ENCODE peak calls at places on chromosomes 11 and 22, in seven cellular contexts. One of them, this sample, is unnamed.

GRCh38 chr22:50185384-50186087 is at the start of gene TRABD:
- DNase-seq in HepG2: peak; percentile 72
- DNase-seq in H9: peak; percentile 91
- DNase-seq in AG09319: peak; percentile 71
- DNase-seq in Calu3: peak; percentile 93
- DNase-seq in cardiac fibroblast: peak; percentile 86
- DNase-seq in body of pancreas: peak; percentile 91
- DNase-seq in this sample: peak; percentile 91

GRCh38 chr11:94002226-94002625 is 18.9 kb upstream of the HEPHL1 start:
- DNase-seq in HepG2: no peak
- DNase-seq in H9: no peak
- DNase-seq in AG09319: no peak
- DNase-seq in Calu3: no peak
- DNase-seq in cardiac fibroblast: peak; percentile 59
- DNase-seq in body of pancreas: no peak
- DNase-seq in this sample: no peak

GRCh38 chr11:77410076-77410827 is 63.6 kb downstream of the PAK1 start:
- DNase-seq in HepG2: no peak
- DNase-seq in H9: no peak
- DNase-seq in AG09319: no peak
- DNase-seq in Calu3: no peak
- DNase-seq in cardiac fibroblast: no peak
- DNase-seq in body of pancreas: no peak
- DNase-seq in this sample: no peak

GRCh38 chr11:40202569-40202968 is 1256.9 kb downstream of the LRRC4C start:
- DNase-seq in HepG2: no peak
- DNase-seq in H9: no peak
- DNase-seq in AG09319: no peak
- DNase-seq in Calu3: no peak
- DNase-seq in cardiac fibroblast: no peak
- DNase-seq in body of pancreas: no peak
- DNase-seq in this sample: no peak

GRCh38 chr22:28142361-28142801 is 223.3 kb upstream of the PITPNB start:
- DNase-seq in HepG2: peak; percentile 5
- DNase-seq in H9: no peak
- DNase-seq in AG09319: peak; percentile 79
- DNase-seq in Calu3: no peak
- DNase-seq in cardiac fibroblast: peak; percentile 94
- DNase-seq in body of pancreas: no peak
- DNase-seq in this sample: peak; percentile 8

GRCh38 chr11:1310315-1310687 is 869 bp upstream of the TOLLIP start:
- DNase-seq in HepG2: no peak
- DNase-seq in H9: no peak
- DNase-seq in AG09319: no peak
- DNase-seq in Calu3: no peak
- DNase-seq in cardiac fibroblast: no peak
- DNase-seq in body of pancreas: no peak
- DNase-seq in this sample: no peak

GRCh38 chr11:110147965-110148709 is 54.9 kb downstream of the ZC3H12C start:
- DNase-seq in HepG2: no peak
- DNase-seq in H9: no peak
- DNase-seq in AG09319: peak; percentile 28
- DNase-seq in Calu3: no peak
- DNase-seq in cardiac fibroblast: peak; percentile 87
- DNase-seq in body of pancreas: no peak
- DNase-seq in this sample: no peak

GRCh38 chr11:47373876-47374820 is 4.2 kb downstream of the SPI1 start:
- DNase-seq in HepG2: peak; percentile 60
- DNase-seq in H9: peak; percentile 89
- DNase-seq in AG09319: peak; percentile 16
- DNase-seq in Calu3: peak; percentile 89
- DNase-seq in cardiac fibroblast: peak; percentile 78
- DNase-seq in body of pancreas: peak; percentile 89
- DNase-seq in this sample: peak; percentile 92

GRCh38 chr11:61095022-61095421 is 7.3 kb upstream of the CD5 start:
- DNase-seq in HepG2: no peak
- DNase-seq in H9: no peak
- DNase-seq in AG09319: no peak
- DNase-seq in Calu3: no peak
- DNase-seq in cardiac fibroblast: no peak
- DNase-seq in body of pancreas: no peak
- DNase-seq in this sample: no peak

GRCh38 chr11:94563176-94563847 is 3.9 kb upstream of the PIWIL4 start:
- DNase-seq in HepG2: no peak
- DNase-seq in H9: no peak
- DNase-seq in AG09319: no peak
- DNase-seq in Calu3: no peak
- DNase-seq in cardiac fibroblast: peak; percentile 84
- DNase-seq in body of pancreas: no peak
- DNase-seq in this sample: no peak

GRCh38 chr11:96215094-96215782 is 127.8 kb downstream of the MAML2 start:
- DNase-seq in HepG2: no peak
- DNase-seq in H9: no peak
- DNase-seq in AG09319: no peak
- DNase-seq in Calu3: no peak
- DNase-seq in cardiac fibroblast: peak; percentile 84
- DNase-seq in body of pancreas: no peak
- DNase-seq in this sample: peak; percentile 19

GRCh38 chr11:125902315-125902926 is 585 bp downstream of the PUS3 start:
- DNase-seq in HepG2: no peak
- DNase-seq in H9: no peak
- DNase-seq in AG09319: no peak
- DNase-seq in Calu3: no peak
- DNase-seq in cardiac fibroblast: no peak
- DNase-seq in body of pancreas: no peak
- DNase-seq in this sample: no peak

GRCh38 chr11:61955031-61955415 is 4.9 kb downstream of the BEST1 start:
- DNase-seq in HepG2: peak; percentile 59
- DNase-seq in H9: peak; percentile 80
- DNase-seq in AG09319: peak; percentile 66
- DNase-seq in Calu3: no peak
- DNase-seq in cardiac fibroblast: peak; percentile 92
- DNase-seq in body of pancreas: no peak
- DNase-seq in this sample: peak; percentile 52

GRCh38 chr11:12330491-12331231 is 46.7 kb upstream of the PARVA start:
- DNase-seq in HepG2: no peak
- DNase-seq in H9: peak; percentile 43
- DNase-seq in AG09319: no peak
- DNase-seq in Calu3: peak; percentile 13
- DNase-seq in cardiac fibroblast: peak; percentile 15
- DNase-seq in body of pancreas: peak; percentile 19
- DNase-seq in this sample: no peak

GRCh38 chr11:12680246-12680939 is 6.2 kb downstream of the TEAD1 start:
- DNase-seq in HepG2: peak; percentile 44
- DNase-seq in H9: peak; percentile 96
- DNase-seq in AG09319: peak; percentile 69
- DNase-seq in Calu3: peak; percentile 90
- DNase-seq in cardiac fibroblast: peak; percentile 96
- DNase-seq in body of pancreas: peak; percentile 94
- DNase-seq in this sample: peak; percentile 80

GRCh38 chr11:6371825-6372224 is 18.4 kb upstream of the SMPD1 start:
- DNase-seq in HepG2: no peak
- DNase-seq in H9: no peak
- DNase-seq in AG09319: no peak
- DNase-seq in Calu3: no peak
- DNase-seq in cardiac fibroblast: no peak
- DNase-seq in body of pancreas: no peak
- DNase-seq in this sample: no peak

GRCh38 chr11:120529214-120529613 is 17.7 kb downstream of the GRIK4 start:
- DNase-seq in HepG2: no peak
- DNase-seq in H9: no peak
- DNase-seq in AG09319: no peak
- DNase-seq in Calu3: no peak
- DNase-seq in cardiac fibroblast: no peak
- DNase-seq in body of pancreas: no peak
- DNase-seq in this sample: no peak

GRCh38 chr11:120528749-120529148 is 17.2 kb downstream of the GRIK4 start:
- DNase-seq in HepG2: no peak
- DNase-seq in H9: no peak
- DNase-seq in AG09319: no peak
- DNase-seq in Calu3: no peak
- DNase-seq in cardiac fibroblast: no peak
- DNase-seq in body of pancreas: no peak
- DNase-seq in this sample: no peak

GRCh38 chr11:120526241-120526640 is 14.7 kb downstream of the GRIK4 start:
- DNase-seq in HepG2: no peak
- DNase-seq in H9: no peak
- DNase-seq in AG09319: no peak
- DNase-seq in Calu3: no peak
- DNase-seq in cardiac fibroblast: no peak
- DNase-seq in body of pancreas: no peak
- DNase-seq in this sample: no peak

GRCh38 chr11:120525285-120526085 is 13.9 kb downstream of the GRIK4 start:
- DNase-seq in HepG2: no peak
- DNase-seq in H9: no peak
- DNase-seq in AG09319: no peak
- DNase-seq in Calu3: no peak
- DNase-seq in cardiac fibroblast: no peak
- DNase-seq in body of pancreas: no peak
- DNase-seq in this sample: no peak

DNA sequence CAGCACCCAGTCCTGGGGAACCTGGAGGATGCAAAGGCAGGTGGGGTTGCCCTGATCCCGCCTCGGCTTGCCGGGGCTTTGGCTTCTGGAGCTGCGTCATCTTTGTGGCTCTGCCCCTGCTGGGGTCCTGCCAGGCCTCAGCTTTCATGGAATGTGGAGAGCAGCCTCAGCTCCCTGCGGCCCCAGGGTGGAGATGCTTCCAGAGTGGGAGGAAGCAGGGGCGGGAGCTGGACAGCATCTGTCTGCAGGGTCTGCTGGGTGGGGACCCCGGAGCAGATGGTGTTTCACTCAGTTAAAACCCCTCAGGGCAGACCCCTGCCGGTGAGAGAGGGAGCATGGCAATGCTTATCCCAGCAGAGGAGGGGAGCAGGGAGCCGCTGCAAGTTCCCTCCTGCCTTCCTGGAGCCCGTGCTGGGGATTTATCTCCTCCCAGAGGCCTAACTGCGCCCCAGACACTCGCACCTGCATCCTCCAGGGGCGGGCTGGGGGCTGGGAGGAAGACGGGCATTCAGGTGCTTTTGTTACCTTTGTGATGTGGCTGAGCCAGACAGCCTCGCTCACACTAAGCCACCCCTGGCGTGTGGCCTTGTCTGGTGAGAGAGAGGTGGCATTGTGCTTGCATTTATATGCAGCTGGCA is 15.7 kb downstream of the GRIK4 start:
- DNase-seq in HepG2: no peak
- DNase-seq in H9: peak; percentile 96
- DNase-seq in AG09319: no peak
- DNase-seq in Calu3: no peak
- DNase-seq in cardiac fibroblast: no peak
- DNase-seq in body of pancreas: no peak
- DNase-seq in this sample: peak; percentile 52
- TF ChIP-seq CTCF in HepG2: no peak
- TF ChIP-seq CTCF in H9: peak; percentile 68
- TF ChIP-seq CTCF in AG09319: peak; percentile 5
- TF ChIP-seq CTCF in Calu3: no peak
- TF ChIP-seq CTCF in cardiac fibroblast: no peak
- TF ChIP-seq CTCF in body of pancreas: no peak
- TF ChIP-seq CTCF in this sample: peak; percentile 27

GRCh38 chr11:114111369-114112042 is 52.0 kb downstream of the ZBTB16 start:
- DNase-seq in HepG2: no peak
- DNase-seq in H9: no peak
- DNase-seq in AG09319: no peak
- DNase-seq in Calu3: no peak
- DNase-seq in cardiac fibroblast: peak; percentile 96
- DNase-seq in body of pancreas: no peak
- DNase-seq in this sample: no peak
- TF ChIP-seq CTCF in HepG2: no peak
- TF ChIP-seq CTCF in H9: no peak
- TF ChIP-seq CTCF in AG09319: no peak
- TF ChIP-seq CTCF in Calu3: no peak
- TF ChIP-seq CTCF in cardiac fibroblast: peak; percentile 16
- TF ChIP-seq CTCF in body of pancreas: no peak
- TF ChIP-seq CTCF in this sample: no peak

GRCh38 chr22:37571258-37571991 is 8.5 kb downstream of the LGALS2 start:
- DNase-seq in HepG2: no peak
- DNase-seq in H9: no peak
- DNase-seq in AG09319: no peak
- DNase-seq in Calu3: peak; percentile 77
- DNase-seq in cardiac fibroblast: no peak
- DNase-seq in body of pancreas: peak; percentile 59
- DNase-seq in this sample: no peak
- TF ChIP-seq CTCF in HepG2: no peak
- TF ChIP-seq CTCF in H9: peak; percentile 16
- TF ChIP-seq CTCF in AG09319: no peak
- TF ChIP-seq CTCF in Calu3: peak; percentile 34
- TF ChIP-seq CTCF in cardiac fibroblast: peak; percentile 17
- TF ChIP-seq CTCF in body of pancreas: peak; percentile 38
- TF ChIP-seq CTCF in this sample: no peak

GRCh38 chr11:34358258-34358665 is 452 bp upstream of the ABTB2 start:
- DNase-seq in HepG2: peak; percentile 75
- DNase-seq in H9: no peak
- DNase-seq in AG09319: no peak
- DNase-seq in Calu3: peak; percentile 83
- DNase-seq in cardiac fibroblast: peak; percentile 62
- DNase-seq in body of pancreas: peak; percentile 63
- DNase-seq in this sample: peak; percentile 63

GRCh38 chr11:34357646-34358257 is at the start of gene ABTB2:
- DNase-seq in HepG2: peak; percentile 94
- DNase-seq in H9: peak; percentile 98
- DNase-seq in AG09319: peak; percentile 94
- DNase-seq in Calu3: peak; percentile 99
- DNase-seq in cardiac fibroblast: peak; percentile 97
- DNase-seq in body of pancreas: peak; percentile 99
- DNase-seq in this sample: peak; percentile 99

GRCh38 chr11:34360056-34360455 is 2.2 kb upstream of the ABTB2 start:
- DNase-seq in HepG2: no peak
- DNase-seq in H9: no peak
- DNase-seq in AG09319: no peak
- DNase-seq in Calu3: no peak
- DNase-seq in cardiac fibroblast: no peak
- DNase-seq in body of pancreas: no peak
- DNase-seq in this sample: no peak

GRCh38 chr11:34358666-34359547 is 1.1 kb upstream of the ABTB2 start:
- DNase-seq in HepG2: peak; percentile 83
- DNase-seq in H9: peak; percentile 55
- DNase-seq in AG09319: no peak
- DNase-seq in Calu3: peak; percentile 76
- DNase-seq in cardiac fibroblast: peak; percentile 89
- DNase-seq in body of pancreas: peak; percentile 81
- DNase-seq in this sample: peak; percentile 68

GRCh38 chr11:34359548-34359891 is 1.7 kb upstream of the ABTB2 start:
- DNase-seq in HepG2: no peak
- DNase-seq in H9: no peak
- DNase-seq in AG09319: no peak
- DNase-seq in Calu3: no peak
- DNase-seq in cardiac fibroblast: no peak
- DNase-seq in body of pancreas: peak; percentile 33
- DNase-seq in this sample: no peak
- TF ChIP-seq CTCF in HepG2: no peak
- TF ChIP-seq CTCF in H9: peak; percentile 49
- TF ChIP-seq CTCF in AG09319: no peak
- TF ChIP-seq CTCF in Calu3: no peak
- TF ChIP-seq CTCF in cardiac fibroblast: no peak
- TF ChIP-seq CTCF in body of pancreas: no peak
- TF ChIP-seq CTCF in this sample: peak; percentile 56

DNA sequence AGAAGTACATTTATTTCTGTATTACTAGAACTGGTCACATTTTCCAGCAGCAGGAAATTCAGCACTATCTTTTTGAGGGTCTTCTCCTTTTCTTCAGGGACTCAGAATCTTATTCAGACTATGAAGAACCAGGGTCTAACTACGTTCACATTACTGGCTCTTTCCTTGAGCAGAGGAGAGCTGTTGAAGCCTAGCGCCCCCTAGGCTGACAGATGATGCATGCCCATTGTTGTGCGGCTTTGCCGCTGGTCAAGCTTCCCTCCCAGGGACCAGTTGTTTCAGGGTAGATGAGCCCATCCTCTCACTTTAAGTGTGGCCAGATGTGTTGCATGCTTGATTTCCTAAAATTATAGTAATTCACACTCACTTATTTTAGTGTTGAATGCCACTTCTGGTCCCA is 168.2 kb upstream of the PDGFD start:
- DNase-seq in HepG2: peak; percentile 5
- DNase-seq in H9: peak; percentile 74
- DNase-seq in AG09319: no peak
- DNase-seq in Calu3: no peak
- DNase-seq in cardiac fibroblast: no peak
- DNase-seq in body of pancreas: peak; percentile 17
- DNase-seq in this sample: peak; percentile 31
- TF ChIP-seq CTCF in HepG2: peak; percentile 40
- TF ChIP-seq CTCF in H9: peak; percentile 88
- TF ChIP-seq CTCF in AG09319: no peak
- TF ChIP-seq CTCF in Calu3: no peak
- TF ChIP-seq CTCF in cardiac fibroblast: peak; percentile 10
- TF ChIP-seq CTCF in body of pancreas: no peak
- TF ChIP-seq CTCF in this sample: peak; percentile 27